ENCODE peak calls at places on chromosomes 11 and 22, in nine cellular contexts. L is CD4-positive, alpha-beta T cell; V is pancreas; F is AG09319; J is coronary artery; O is GM13976; D is lower lobe of right lung; S is ovary; N is HL-60. G is an unnamed sample.

GRCh38 chr22:46471901-46472721 is 65.3 kb downstream of the CELSR1 start:
- DNase-seq in L (no peak), O (no peak), F (no peak), S (no peak), D (no peak), J (no peak), N (no peak), V (no peak), G (no peak)

GRCh38 chr22:49815641-49816071 is 12.0 kb downstream of the BRD1 start:
- DNase-seq in V (no peak), S (no peak), J (no peak), F (no peak), N (no peak), L (no peak), D (peak), O (no peak), G (no peak)

GRCh38 chr22:24952837-24953293 is 349 bp downstream of the KIAA1671 start:
- DNase-seq in L (no peak), V (no peak), N (no peak), D (peak), J (peak), F (no peak), O (peak), S (peak), G (no peak)

GRCh38 chr11:60326955-60327354 is at the start of gene MS4A6E:
- DNase-seq in L (no peak), O (no peak), V (no peak), N (no peak), F (no peak), J (no peak), S (no peak), D (no peak), G (no peak)

GRCh38 chr11:72303179-72303578 is 59.2 kb upstream of the PHOX2A start:
- DNase-seq in D (no peak), F (no peak), N (no peak), L (no peak), V (no peak), S (no peak), O (no peak), J (no peak), G (no peak)

GRCh38 chr22:41966607-41967240 is 2.5 kb upstream of the SEPTIN3 start:
- DNase-seq in L (peak), N (peak), F (peak), S (no peak), D (no peak), V (no peak), O (peak), J (no peak), G (peak)

GRCh38 chr11:58334708-58335107 is 24.2 kb downstream of the OR5B17 start:
- DNase-seq in O (no peak), L (no peak), N (no peak), V (no peak), J (no peak), F (no peak), D (no peak), S (no peak), G (no peak)

GRCh38 chr11:43810929-43811596 is 69.6 kb upstream of the ALKBH3 start:
- DNase-seq in J (no peak), L (no peak), N (no peak), F (no peak), O (no peak), S (no peak), D (no peak), V (no peak), G (no peak)

GRCh38 chr11:73729594-73730206 is 31.2 kb downstream of the RAB6A start:
- DNase-seq in D (no peak), V (no peak), F (no peak), O (no peak), L (no peak), S (no peak), J (no peak), N (no peak), G (no peak)

GRCh38 chr11:100739636-100740035 is 52.5 kb downstream of the ARHGAP42 start:
- DNase-seq in D (no peak), N (no peak), O (no peak), V (no peak), S (peak), L (no peak), F (peak), J (no peak), G (no peak)

GRCh38 chr11:128872094-128872493 is 5.0 kb upstream of the KCNJ1 start:
- DNase-seq in D (no peak), V (no peak), J (no peak), N (no peak), S (no peak), L (no peak), O (no peak), F (no peak), G (no peak)

GRCh38 chr22:42330170-42330569 is 59.7 kb upstream of the TCF20 start:
- DNase-seq in S (no peak), J (no peak), V (no peak), L (no peak), N (no peak), D (no peak), O (no peak), F (no peak), G (no peak)

GRCh38 chr11:105713106-105713505 is 103.2 kb downstream of the GRIA4 start:
- DNase-seq in D (no peak), F (no peak), L (no peak), S (no peak), N (no peak), V (no peak), J (no peak), O (no peak), G (no peak)

GRCh38 chr11:118200901-118201680 is 23.7 kb downstream of the JAML start:
- DNase-seq in D (no peak), J (no peak), V (no peak), S (no peak), O (no peak), L (no peak), N (no peak), F (no peak), G (no peak)

GRCh38 chr22:50546326-50547230 is 879 bp downstream of the KLHDC7B start:
- DNase-seq in O (peak), F (no peak), L (no peak), J (no peak), N (no peak), S (no peak), D (peak), V (no peak), G (no peak)

GRCh38 chr11:9017773-9018172 is 14.0 kb upstream of the NRIP3 start:
- DNase-seq in O (no peak), L (no peak), D (peak), N (peak), S (no peak), J (peak), F (no peak), V (peak), G (peak)

GRCh38 chr11:128734439-128735224 is 40.8 kb downstream of the FLI1 start:
- DNase-seq in L (no peak), D (peak), F (no peak), N (no peak), V (peak), J (no peak), S (no peak), O (no peak), G (peak)

GRCh38 chr22:36741204-36741793 is 34.6 kb downstream of the IFT27 start:
- DNase-seq in V (peak), N (no peak), O (no peak), J (peak), L (no peak), S (no peak), F (no peak), D (no peak), G (no peak)

GRCh38 chr11:93498099-93499040 is 44.8 kb downstream of the SMCO4 start:
- DNase-seq in F (no peak), S (no peak), J (no peak), N (no peak), D (no peak), L (no peak), V (no peak), O (no peak), G (no peak)

GRCh38 chr22:46462726-46463371 is 74.6 kb downstream of the CELSR1 start:
- DNase-seq in V (no peak), O (no peak), L (no peak), F (no peak), N (no peak), S (no peak), J (no peak), D (no peak), G (no peak)

GRCh38 chr11:31956310-31956709 is 134.6 kb upstream of the RCN1 start:
- DNase-seq in F (no peak), O (no peak), L (no peak), N (no peak), J (no peak), V (no peak), D (no peak), S (no peak), G (no peak)

GRCh38 chr11:65434057-65434666 is 11.6 kb downstream of the NEAT1 start:
- DNase-seq in O (no peak), S (no peak), D (no peak), N (no peak), L (no peak), F (no peak), V (no peak), J (peak), G (no peak)

GRCh38 chr11:65432133-65432650 is 9.6 kb downstream of the NEAT1 start:
- DNase-seq in L (no peak), V (no peak), N (no peak), J (no peak), D (no peak), F (no peak), O (no peak), S (no peak), G (no peak)

GRCh38 chr11:65431452-65432132 is 9.0 kb downstream of the NEAT1 start:
- DNase-seq in L (no peak), O (no peak), S (no peak), D (no peak), N (no peak), J (no peak), V (no peak), F (no peak), G (no peak)

GRCh38 chr11:65433657-65434056 is 11.1 kb downstream of the NEAT1 start:
- DNase-seq in D (no peak), N (no peak), S (no peak), O (no peak), J (no peak), V (no peak), L (no peak), F (no peak), G (no peak)

GRCh38 chr11:65432686-65433582 is 10.3 kb downstream of the NEAT1 start:
- DNase-seq in J (no peak), N (peak), F (no peak), O (no peak), S (no peak), D (no peak), V (no peak), L (no peak), G (no peak)
- TF ChIP-seq CTCF in J (no peak), N (no peak), F (peak), O (peak), S (peak), D (peak), V (peak), L (peak), G (no peak)

GRCh38 chr22:39928556-39929401 is 27.9 kb downstream of the GRAP2 start:
- DNase-seq in L (no peak), J (no peak), V (no peak), O (no peak), F (no peak), N (peak), S (no peak), D (no peak), G (no peak)

GRCh38 chr22:39926175-39927152 is 25.6 kb downstream of the GRAP2 start:
- DNase-seq in V (no peak), J (no peak), S (no peak), D (no peak), N (no peak), O (no peak), L (no peak), F (no peak), G (no peak)

GRCh38 chr22:39924286-39924685 is 23.4 kb downstream of the GRAP2 start:
- DNase-seq in V (no peak), D (no peak), S (no peak), N (no peak), O (no peak), J (no peak), L (no peak), F (no peak), G (no peak)

GRCh38 chr22:39925273-39925672 is 24.4 kb downstream of the GRAP2 start:
- DNase-seq in J (no peak), F (no peak), S (no peak), N (no peak), V (no peak), L (no peak), O (no peak), D (no peak), G (no peak)

DNA sequence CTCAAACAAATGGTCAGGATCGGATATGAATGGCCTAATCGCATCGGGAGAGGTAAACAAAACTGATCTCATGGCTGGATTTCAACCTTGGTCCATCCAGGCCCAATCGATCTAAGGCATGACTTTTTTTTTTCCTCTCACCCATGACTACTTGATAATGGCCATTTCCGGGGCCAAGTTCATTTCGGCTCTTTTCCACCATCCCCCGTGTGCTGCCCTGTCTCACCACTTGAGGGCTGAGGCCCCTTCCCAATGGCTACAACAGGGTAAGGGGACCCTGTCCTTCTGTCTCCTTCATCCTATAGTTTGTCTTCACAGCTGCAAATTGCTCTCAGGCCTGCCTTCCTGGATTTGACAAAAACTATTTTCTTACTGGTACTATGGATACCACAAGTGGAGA is 26.7 kb downstream of the GRAP2 start:
- DNase-seq in N (no peak), S (no peak), L (no peak), V (no peak), D (no peak), J (no peak), F (no peak), O (no peak), G (no peak)
- TF ChIP-seq CTCF in N (no peak), S (no peak), L (no peak), V (no peak), D (no peak), J (no peak), F (no peak), O (no peak), G (no peak)

GRCh38 chr11:47550288-47551052 is 2.5 kb downstream of the CELF1 start:
- DNase-seq in F (no peak), L (no peak), S (no peak), V (no peak), O (no peak), N (no peak), D (no peak), J (no peak), G (no peak)

GRCh38 chr11:47551086-47551485 is 1.8 kb downstream of the CELF1 start:
- DNase-seq in V (no peak), O (peak), J (no peak), S (no peak), D (no peak), N (no peak), F (no peak), L (no peak), G (no peak)

GRCh38 chr11:47552086-47552580 is 799 bp downstream of the CELF1 start:
- DNase-seq in J (no peak), V (peak), L (no peak), F (no peak), N (no peak), D (no peak), O (no peak), S (peak), G (no peak)

GRCh38 chr11:47552581-47553416 is at the start of gene CELF1:
- DNase-seq in F (peak), O (peak), L (peak), S (peak), V (peak), D (peak), N (peak), J (peak), G (peak)

GRCh38 chr11:47553417-47553746 is 450 bp upstream of the CELF1 start:
- DNase-seq in J (no peak), F (no peak), V (no peak), S (no peak), L (no peak), N (no peak), O (no peak), D (no peak), G (no peak)
- TF ChIP-seq CTCF in J (no peak), F (no peak), V (no peak), S (no peak), L (no peak), N (no peak), O (no peak), D (peak), G (peak)

GRCh38 chr11:134565343-134565891 is 153.4 kb upstream of the B3GAT1 start:
- DNase-seq in F (no peak), S (no peak), D (no peak), N (no peak), O (no peak), L (no peak), V (no peak), J (no peak), G (no peak)

GRCh38 chr11:134562941-134563471 is 151.0 kb upstream of the B3GAT1 start:
- DNase-seq in J (peak), D (no peak), L (no peak), S (no peak), O (no peak), N (no peak), F (no peak), V (no peak), G (no peak)

GRCh38 chr11:134566311-134566710 is 154.3 kb upstream of the B3GAT1 start:
- DNase-seq in F (no peak), O (no peak), N (no peak), L (no peak), D (no peak), S (no peak), J (no peak), V (no peak), G (no peak)

GRCh38 chr11:134562176-134562575 is 150.1 kb upstream of the B3GAT1 start:
- DNase-seq in L (no peak), O (no peak), F (no peak), S (no peak), N (no peak), J (peak), V (no peak), D (no peak), G (no peak)

GRCh38 chr11:134564472-134565200 is 152.6 kb upstream of the B3GAT1 start:
- DNase-seq in F (no peak), O (no peak), D (no peak), N (no peak), S (no peak), J (peak), L (no peak), V (no peak), G (no peak)
- TF ChIP-seq CTCF in F (no peak), O (no peak), D (no peak), N (no peak), S (no peak), J (no peak), L (no peak), V (no peak), G (no peak)

GRCh38 chr11:12914401-12914912 is 94.7 kb upstream of the RASSF10 start:
- DNase-seq in L (no peak), O (peak), V (peak), F (peak), J (no peak), S (no peak), N (no peak), D (peak), G (no peak)
- TF ChIP-seq CTCF in L (no peak), O (peak), V (peak), F (peak), J (peak), S (no peak), N (peak), D (peak), G (peak)

GRCh38 chr11:61753672-61754071 is 1.2 kb downstream of the MYRF start:
- DNase-seq in N (no peak), V (no peak), D (no peak), J (no peak), O (no peak), L (no peak), S (no peak), F (no peak), G (no peak)

GRCh38 chr11:61754534-61755482 is 2.4 kb downstream of the MYRF start:
- DNase-seq in F (no peak), D (peak), J (no peak), O (no peak), V (no peak), S (peak), L (no peak), N (no peak), G (no peak)

GRCh38 chr11:61752117-61752924 is at the start of gene MYRF:
- DNase-seq in L (peak), N (peak), S (peak), F (no peak), J (no peak), O (peak), V (no peak), D (peak), G (no peak)

GRCh38 chr11:61751384-61751783 is 1.1 kb upstream of the MYRF start:
- DNase-seq in N (no peak), S (peak), F (no peak), L (no peak), O (no peak), D (no peak), J (no peak), V (no peak), G (no peak)

GRCh38 chr11:61752925-61753551 is 602 bp downstream of the MYRF start:
- DNase-seq in V (no peak), D (no peak), F (no peak), O (no peak), N (no peak), S (no peak), J (no peak), L (no peak), G (no peak)
- TF ChIP-seq CTCF in V (no peak), D (no peak), F (no peak), O (no peak), N (no peak), S (no peak), J (no peak), L (no peak), G (peak)

GRCh38 chr11:13384837-13385417 is 78.1 kb downstream of the BTBD10 start:
- DNase-seq in N (no peak), L (peak), O (peak), J (no peak), F (peak), D (no peak), S (peak), V (no peak), G (no peak)
- TF ChIP-seq CTCF in N (peak), L (peak), O (peak), J (peak), F (peak), D (peak), S (peak), V (peak), G (peak)

DNA sequence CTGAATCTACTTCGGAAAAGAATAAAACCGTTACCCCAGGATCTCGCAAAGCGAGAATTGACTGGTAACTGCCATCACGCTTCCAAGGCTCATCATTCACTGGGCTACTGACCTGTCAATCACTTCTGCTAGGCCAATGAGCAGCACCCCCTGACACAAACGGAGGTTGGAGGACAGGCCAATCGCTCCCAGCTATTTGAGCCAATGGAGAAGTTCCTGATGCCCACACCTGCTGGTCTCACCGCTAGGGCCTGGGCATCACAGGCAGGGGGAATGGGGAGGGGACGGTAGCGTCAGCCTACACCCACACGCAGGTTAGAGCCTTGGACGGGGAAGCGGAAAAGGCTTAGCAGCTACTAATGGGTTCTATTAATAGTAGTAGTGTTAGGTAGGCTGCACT is 56.7 kb upstream of the CHST1 start:
- DNase-seq in O (no peak), N (no peak), L (no peak), J (no peak), D (no peak), V (no peak), S (no peak), F (no peak), G (no peak)
- TF ChIP-seq CTCF in O (no peak), N (no peak), L (no peak), J (no peak), D (no peak), V (no peak), S (no peak), F (no peak), G (no peak)

DNA sequence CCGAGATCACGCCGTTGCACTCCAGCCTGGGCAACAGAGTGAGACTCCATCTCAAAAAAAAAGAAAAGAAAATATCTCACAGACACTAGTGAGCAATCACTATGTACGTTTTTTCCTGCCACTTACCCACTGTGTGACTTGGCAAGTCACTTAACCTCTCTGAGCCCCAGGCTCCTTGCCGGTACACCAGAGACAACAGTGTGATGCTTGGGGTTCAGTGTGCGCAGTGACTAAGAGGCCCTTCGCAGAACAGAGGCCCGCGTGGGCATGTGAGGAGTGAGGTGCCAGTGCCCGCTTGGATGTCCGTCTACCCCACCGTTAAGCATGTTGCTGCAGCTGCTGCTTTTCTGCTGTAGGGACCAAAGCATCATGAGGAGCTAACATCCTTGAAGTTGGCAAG is 6.7 kb downstream of the OAF start:
- DNase-seq in F (no peak), O (no peak), V (no peak), N (no peak), D (no peak), L (no peak), S (no peak), J (no peak), G (no peak)
- TF ChIP-seq CTCF in F (no peak), O (no peak), V (no peak), N (no peak), D (no peak), L (no peak), S (no peak), J (no peak), G (no peak)

G was measured in CD14-positive monocyte.